ENCODE peak calls at places on chromosome 1, in eight cellular contexts. F is non-pigmented ciliary epithelial cell; H is T-helper 2 cell; Z is activated naive CD8-positive, alpha-beta T cell treated with anti-CD3 and anti-CD28 coated beads for 36 hours; G is effector CD8-positive, alpha-beta T cell; M is lower lobe of right lung; U is glomerular endothelial cell; S is HuH-7.5. Y is an unnamed sample.

GRCh38 chr1:62912028-62912638 is 128.2 kb downstream of the ATG4C start:
- DNase-seq in H (no peak), F (no peak), M (no peak), U (peak), S (no peak), G (no peak), Z (no peak), Y (peak)

GRCh38 chr1:204225841-204226745 is 12.3 kb upstream of the GOLT1A start:
- DNase-seq in M (no peak), U (no peak), G (no peak), Z (no peak), S (no peak), F (no peak), H (no peak), Y (peak)

GRCh38 chr1:14894811-14895524 is 258.6 kb upstream of the TMEM51 start:
- DNase-seq in F (no peak), U (no peak), H (no peak), M (no peak), S (no peak), Z (no peak), G (no peak), Y (peak)

GRCh38 chr1:172948457-172948856 is 102.3 kb downstream of the TNFSF18 start:
- DNase-seq in G (no peak), F (peak), U (no peak), Z (peak), S (no peak), M (no peak), H (no peak), Y (peak)

GRCh38 chr1:56380556-56380955 is 198.8 kb downstream of the PLPP3 start:
- DNase-seq in S (no peak), G (no peak), M (no peak), Z (no peak), U (no peak), H (no peak), F (no peak), Y (peak)

GRCh38 chr1:152486400-152487006 is 24.1 kb upstream of the LCE5A start:
- DNase-seq in S (no peak), F (no peak), M (no peak), Z (no peak), U (no peak), G (no peak), H (no peak), Y (peak)

GRCh38 chr1:243271990-243272389 is 16.1 kb downstream of the SDCCAG8 start:
- DNase-seq in S (no peak), F (no peak), H (no peak), G (no peak), Z (no peak), U (no peak), M (no peak), Y (no peak)

GRCh38 chr1:98919211-98919610 is 85.5 kb downstream of the PLPPR5 start:
- DNase-seq in M (no peak), S (no peak), U (no peak), H (no peak), Z (no peak), F (no peak), G (no peak), Y (peak)

GRCh38 chr1:193019442-193020026 is 39.6 kb downstream of the UCHL5 start:
- DNase-seq in S (no peak), H (no peak), F (no peak), G (no peak), M (no peak), Z (no peak), U (peak), Y (peak)

GRCh38 chr1:32115496-32115895 is 7.6 kb downstream of the KPNA6 start:
- DNase-seq in G (no peak), H (no peak), Z (no peak), F (no peak), U (no peak), S (no peak), M (no peak), Y (no peak)

Y was measured in PC-3.